ENCODE peak calls at places on chromosome X, in five cellular contexts. W is IMR-90; C is CD8-positive, alpha-beta memory T cell; G is stimulated activated CD4-positive, alpha-beta T cell treated with anti-CD3 and anti-CD28 coated beads, Interleukin-4, amount 100 ng/mL, for 24 hours; J is tibial nerve. S is an unnamed sample.

GRCh38 chrX:47631676-47632075 is 1.9 kb upstream of the CFP start:
- DNase-seq in C (no peak), G (no peak), W (no peak), J (no peak), S (no peak)

GRCh38 chrX:97402333-97402732 is 518.6 kb downstream of the RPA4 start:
- DNase-seq in C (no peak), W (no peak), G (no peak), J (no peak), S (no peak)

GRCh38 chrX:103792916-103793540 is 16.4 kb downstream of the PLP1 start:
- DNase-seq in G (no peak), W (peak), J (no peak), C (no peak), S (no peak)

GRCh38 chrX:43949669-43950068 is 23.5 kb downstream of the NDP start:
- DNase-seq in W (no peak), C (peak), G (peak), J (peak), S (no peak)

GRCh38 chrX:18698762-18699650 is 8.4 kb upstream of the PPEF1 start:
- DNase-seq in C (no peak), J (no peak), W (no peak), G (no peak), S (no peak)

GRCh38 chrX:144637731-144638130 is 609.6 kb upstream of the SPANXN1 start:
- DNase-seq in G (no peak), J (no peak), W (no peak), C (no peak), S (no peak)

GRCh38 chrX:19174401-19175025 is 52.2 kb upstream of the ADGRG2 start:
- DNase-seq in J (peak), C (no peak), G (no peak), W (peak), S (no peak)

GRCh38 chrX:18984381-18985185 is 669 bp upstream of the PHKA2 start:
- DNase-seq in C (peak), W (peak), G (peak), J (peak), S (peak)

GRCh38 chrX:21440911-21441310 is 66.7 kb downstream of the CNKSR2 start:
- DNase-seq in W (no peak), J (no peak), C (no peak), G (no peak), S (no peak)

GRCh38 chrX:1597345-1598020 is 6.1 kb downstream of the AKAP17A start:
- DNase-seq in C (no peak), J (no peak), W (no peak), G (no peak), S (no peak)

GRCh38 chrX:150990910-150991309 is 7.8 kb downstream of the HMGB3 start:
- DNase-seq in C (no peak), J (no peak), W (no peak), G (no peak), S (no peak)

GRCh38 chrX:13190051-13190450 is 129.8 kb downstream of the ATXN3L start:
- DNase-seq in G (no peak), W (no peak), J (no peak), C (no peak), S (no peak)

GRCh38 chrX:10118530-10118929 is 38.2 kb upstream of the CLCN4 start:
- DNase-seq in J (no peak), W (no peak), C (no peak), G (no peak), S (no peak)

GRCh38 chrX:13688772-13689518 is at the start of gene RAB9A:
- DNase-seq in W (peak), J (peak), G (peak), C (peak), S (peak)

GRCh38 chrX:826026-826425 is 195.4 kb downstream of the SHOX start:
- DNase-seq in W (no peak), G (no peak), J (peak), C (no peak), S (no peak)

GRCh38 chrX:44975666-44976263 is 102.8 kb downstream of the KDM6A start:
- DNase-seq in J (no peak), W (peak), G (no peak), C (no peak), S (no peak)

GRCh38 chrX:112108145-112108544 is 25.6 kb upstream of the TRPC5 start:
- DNase-seq in W (no peak), J (no peak), G (no peak), C (no peak), S (no peak)